ENCODE peak calls at places on chromosomes 7 and 10, in four cellular contexts. C is left ventricle myocardium inferior, D is thyroid gland, U is heart right ventricle. O is an unnamed sample.

GRCh38 chr10:96910488-96911395 is 78.6 kb downstream of the LCOR start:
- DNase-seq in C (no peak), D (no peak), U (peak; percentile 18), O (peak; percentile 22)

GRCh38 chr10:103693070-103693811 is 162.1 kb downstream of the SH3PXD2A start:
- DNase-seq in C (no peak), D (no peak), U (no peak), O (peak; percentile 43)

GRCh38 chr10:79435271-79436065 is 10.0 kb downstream of the ZCCHC24 start:
- DNase-seq in C (peak; percentile 52), D (peak; percentile 58), U (peak; percentile 70), O (peak; percentile 24)

GRCh38 chr10:10138685-10139084 is 879.0 kb upstream of the CELF2 start:
- DNase-seq in C (no peak), D (no peak), U (no peak), O (no peak)

GRCh38 chr10:124114696-124115095 is 21.3 kb upstream of the CHST15 start:
- DNase-seq in C (no peak), D (no peak), U (no peak), O (no peak)

GRCh38 chr10:5968037-5968680 is 9.2 kb downstream of the IL15RA start:
- DNase-seq in C (no peak), D (no peak), U (no peak), O (no peak)

GRCh38 chr10:25130911-25131310 is 43.9 kb upstream of the GPR158 start:
- DNase-seq in C (no peak), D (no peak), U (no peak), O (no peak)

GRCh38 chr10:69464801-69465401 is 13.6 kb downstream of the TSPAN15 start:
- DNase-seq in C (no peak), D (no peak), U (no peak), O (no peak)

GRCh38 chr10:124290095-124290795 is 128.5 kb downstream of the OAT start:
- DNase-seq in C (peak; percentile 27), D (no peak), U (no peak), O (no peak)

GRCh38 chr7:26658080-26658697 is 206.2 kb downstream of the SKAP2 start:
- DNase-seq in C (no peak), D (no peak), U (no peak), O (no peak)

GRCh38 chr7:20229652-20230500 is 12.7 kb upstream of the MACC1 start:
- DNase-seq in C (no peak), D (no peak), U (no peak), O (no peak)

GRCh38 chr10:4359003-4359402 is 467.0 kb upstream of the AKR1E2 start:
- DNase-seq in C (no peak), D (peak; percentile 13), U (no peak), O (no peak)

GRCh38 chr7:139494835-139495568 is 11.5 kb upstream of the KLRG2 start:
- DNase-seq in C (no peak), D (no peak), U (no peak), O (no peak)

GRCh38 chr7:155962191-155962967 is 150.1 kb upstream of the SHH start:
- DNase-seq in C (no peak), D (no peak), U (no peak), O (no peak)

GRCh38 chr7:105438847-105439173 is 50.1 kb upstream of the SRPK2 start:
- DNase-seq in C (no peak), D (no peak), U (no peak), O (no peak)

GRCh38 chr7:27312820-27313219 is 70.2 kb downstream of the EVX1 start:
- DNase-seq in C (no peak), D (no peak), U (no peak), O (no peak)

GRCh38 chr7:151608031-151608551 is 88.4 kb upstream of the RHEB start:
- DNase-seq in C (no peak), D (no peak), U (no peak), O (no peak)

GRCh38 chr10:110225441-110225755 is 18.0 kb downstream of the MXI1 start:
- DNase-seq in C (no peak), D (no peak), U (no peak), O (no peak)

GRCh38 chr7:81710751-81711150 is 59.1 kb downstream of the HGF start:
- DNase-seq in C (no peak), D (no peak), U (no peak), O (no peak)
- H3K4me3 ChIP-seq in C (no peak overlapping the region), D (no peak overlapping the region), U (no peak overlapping the region), O (no peak overlapping the region)

GRCh38 chr10:35437829-35438228 is 101.5 kb downstream of the CCNY start:
- DNase-seq in C (no peak), D (no peak), U (no peak), O (no peak)
- H3K9me3 ChIP-seq in C (peaks cover 32% of the 10 kb centered on the region), D (no peaks in the 10 kb centered on the region), U (no peaks in the 10 kb centered on the region), O (peaks cover 20% of the 10 kb centered on the region)

GRCh38 chr7:87475359-87476178 is at the start of gene ABCB4:
- DNase-seq in C (peak; percentile 15), D (no peak), U (peak; percentile 7), O (no peak)
- H3K4me3 ChIP-seq in C (peak within 1 kb of the TSS; percentile 75), D (peak within 1 kb of the TSS; percentile 10), U (peak within 1 kb of the TSS; percentile 52), O (no peak within 1 kb of the TSS)

GRCh38 chr10:31708513-31708912 is 220.1 kb downstream of the ARHGAP12 start:
- DNase-seq in C (no peak), D (no peak), U (peak; percentile 65), O (no peak)
- H3K9me3 ChIP-seq in C (peaks cover 38% of the 10 kb centered on the region), D (no peaks in the 10 kb centered on the region), U (peaks cover 7% of the 10 kb centered on the region), O (no peaks in the 10 kb centered on the region)

GRCh38 chr7:107931740-107932515 is 40.9 kb downstream of the DLD start:
- DNase-seq in C (peak; percentile 42), D (no peak), U (peak; percentile 51), O (no peak)
- H3K4me3 ChIP-seq in C (no peak overlapping the region), D (no peak overlapping the region), U (no peak overlapping the region), O (no peak overlapping the region)

GRCh38 chr10:30811665-30812017 is 182.1 kb upstream of the LYZL2 start:
- DNase-seq in C (no peak), D (no peak), U (no peak), O (no peak)
- H3K9me3 ChIP-seq in C (no peaks in the 10 kb centered on the region), D (no peaks in the 10 kb centered on the region), U (no peaks in the 10 kb centered on the region), O (no peaks in the 10 kb centered on the region)

GRCh38 chr7:158001621-158002320 is 585.9 kb downstream of the PTPRN2 start:
- DNase-seq in C (no peak), D (no peak), U (no peak), O (no peak)
- H3K4me3 ChIP-seq in C (no peak overlapping the region), D (no peak overlapping the region), U (no peak overlapping the region), O (no peak overlapping the region)

O was measured in CD8-positive, alpha-beta memory T cell.